ENCODE peak calls at places on chromosomes 6 and 20, in nine cellular contexts. O is body of pancreas, X is left ventricle myocardium inferior, I is K562, C is GM23248, T is mammary epithelial cell, Y is uterus, Z is upper lobe of right lung, N is HepG2. Q is an unnamed sample.

GRCh38 chr6:140437619-140438345 is 1063.3 kb upstream of the CITED2 start:
- DNase-seq in O (no peak), X (no peak), I (no peak), C (peak; percentile 4), T (peak; percentile 67), Y (no peak), Z (no peak), N (no peak), Q (no peak)

GRCh38 chr6:166488701-166489100 is 97.8 kb downstream of the RAMACL start:
- DNase-seq in O (no peak), X (peak; percentile 16), I (no peak), C (no peak), T (no peak), Y (no peak), Z (no peak), N (no peak), Q (no peak)

GRCh38 chr20:24118096-24118780 is 129.7 kb upstream of the GGTLC1 start:
- DNase-seq in O (no peak), X (no peak), I (no peak), C (no peak), T (no peak), Y (no peak), Z (no peak), N (no peak), Q (no peak)

GRCh38 chr20:57727863-57728262 is 18.0 kb upstream of the PMEPA1 start:
- DNase-seq in O (no peak), X (no peak), I (no peak), C (no peak), T (no peak), Y (no peak), Z (no peak), N (no peak), Q (no peak)

GRCh38 chr20:33561981-33562601 is 72.2 kb downstream of the CBFA2T2 start:
- DNase-seq in O (peak; percentile 92), X (peak; percentile 65), I (no peak), C (peak; percentile 88), T (peak; percentile 82), Y (peak; percentile 86), Z (no peak), N (peak; percentile 93), Q (no peak)

GRCh38 chr6:140366991-140367390 is 992.5 kb upstream of the CITED2 start:
- DNase-seq in O (no peak), X (no peak), I (no peak), C (peak; percentile 40), T (peak; percentile 91), Y (no peak), Z (no peak), N (no peak), Q (no peak)

GRCh38 chr6:85576479-85576878 is 17.2 kb downstream of the SNX14 start:
- DNase-seq in O (no peak), X (no peak), I (no peak), C (no peak), T (no peak), Y (no peak), Z (no peak), N (no peak), Q (no peak)

GRCh38 chr6:85581572-85581971 is 12.1 kb downstream of the SNX14 start:
- DNase-seq in O (no peak), X (no peak), I (no peak), C (no peak), T (no peak), Y (no peak), Z (no peak), N (no peak), Q (no peak)

GRCh38 chr20:49890651-49891361 is 24.5 kb downstream of the SPATA2 start:
- DNase-seq in O (no peak), X (peak; percentile 28), I (peak; percentile 41), C (no peak), T (no peak), Y (no peak), Z (no peak), N (no peak), Q (no peak)

GRCh38 chr6:159184559-159184958 is 15.4 kb downstream of the FNDC1 start:
- DNase-seq in O (no peak), X (no peak), I (no peak), C (peak; percentile 83), T (peak; percentile 34), Y (no peak), Z (no peak), N (no peak), Q (no peak)

GRCh38 chr6:107185570-107185969 is 70.3 kb upstream of the BEND3 start:
- DNase-seq in O (peak; percentile 20), X (no peak), I (no peak), C (peak; percentile 12), T (peak; percentile 34), Y (no peak), Z (no peak), N (peak; percentile 29), Q (no peak)

GRCh38 chr6:121506761-121507754 is 71.6 kb downstream of the GJA1 start:
- DNase-seq in O (no peak), X (no peak), I (no peak), C (peak; percentile 63), T (peak; percentile 68), Y (no peak), Z (no peak), N (no peak), Q (no peak)

DNA sequence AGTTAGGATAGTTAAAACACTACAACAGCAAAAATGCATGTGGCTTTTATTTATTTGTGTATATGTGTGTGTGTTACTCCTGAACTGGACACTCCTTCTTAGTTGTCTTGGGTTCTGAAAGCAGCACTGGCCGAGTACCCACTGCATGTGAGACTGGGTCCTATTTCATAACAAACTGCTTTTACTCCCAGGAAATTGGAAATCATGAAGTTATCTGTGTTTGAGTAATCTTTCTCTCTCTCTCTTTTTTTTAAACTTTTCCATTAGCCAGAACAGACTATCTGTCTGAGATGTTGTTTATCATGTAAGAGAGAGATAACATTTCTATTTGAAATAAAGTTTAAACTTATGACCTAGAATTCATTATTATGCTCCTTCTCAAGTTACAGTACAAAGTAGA is 110.4 kb downstream of the LIN28B start:
- DNase-seq in O (no peak), X (no peak), I (no peak), C (no peak), T (no peak), Y (no peak), Z (no peak), N (peak; percentile 36), Q (no peak)
- H3K27ac ChIP-seq in O (no peak overlapping the region), X (no peak overlapping the region), I (no peak overlapping the region), C (no peak overlapping the region), T (no peak overlapping the region), Y (no peak overlapping the region), Z (no peak overlapping the region), N (peak overlapping the region; percentile 61), Q (no peak overlapping the region)

DNA sequence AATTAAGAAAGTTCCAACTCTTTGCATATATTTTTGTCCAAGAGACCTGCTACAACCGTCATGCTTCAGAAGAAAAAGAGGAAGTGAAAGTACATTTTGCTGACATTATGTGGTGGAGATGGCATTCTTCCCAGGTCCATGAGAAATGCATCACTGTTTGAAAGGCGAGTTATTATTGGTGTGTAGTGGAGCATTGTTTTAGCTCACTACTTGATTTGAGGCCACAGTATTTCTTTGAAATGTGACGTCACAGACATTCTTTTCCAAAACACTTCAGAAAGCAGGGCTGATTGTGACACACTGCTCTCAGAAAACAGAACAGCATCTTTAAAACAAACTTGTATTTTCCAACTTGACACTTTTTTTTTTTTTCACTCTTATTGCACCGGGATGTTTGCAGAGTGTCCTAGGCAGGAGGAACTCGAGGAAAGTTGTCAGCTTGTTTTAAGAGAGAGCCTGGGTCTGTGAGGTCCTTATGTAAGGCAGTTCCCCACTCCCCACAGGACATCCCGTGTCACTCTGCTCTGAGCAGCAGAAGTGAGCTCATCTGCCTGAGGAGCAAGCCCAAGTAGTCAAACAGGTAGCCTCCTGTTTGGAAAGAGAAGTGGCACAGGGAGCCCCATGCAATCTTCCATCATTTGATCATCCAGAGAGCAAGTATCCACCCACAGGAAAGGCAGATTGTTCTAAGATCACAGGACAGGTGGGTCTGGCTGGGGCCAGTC is 1.1 kb downstream of the SPTLC3 start:
- DNase-seq in O (peak; percentile 81), X (no peak), I (no peak), C (peak; percentile 94), T (peak; percentile 85), Y (peak; percentile 17), Z (no peak), N (peak; percentile 63), Q (no peak)
- H3K4me3 ChIP-seq in O (peak overlapping the region; percentile 19), X (peak overlapping the region; percentile 67), I (no peak overlapping the region), C (peak overlapping the region; percentile 76), T (peak overlapping the region; percentile 47), Y (peak overlapping the region; percentile 45), Z (peak overlapping the region; percentile 54), N (peak overlapping the region; percentile 50), Q (peak overlapping the region; percentile 18)

GRCh38 chr6:130932956-130933355 is 105.8 kb downstream of the SMLR1 start:
- DNase-seq in O (no peak), X (no peak), I (no peak), C (no peak), T (no peak), Y (no peak), Z (no peak), N (no peak), Q (no peak)
- H3K4me1 ChIP-seq in O (peaks cover 21% of the 10 kb centered on the region), X (peaks cover 54% of the 10 kb centered on the region), I (no peaks in the 10 kb centered on the region), C (peaks cover 59% of the 10 kb centered on the region), T (peaks cover under 1% of the 10 kb centered on the region), Y (no peaks in the 10 kb centered on the region), Z (peaks cover 26% of the 10 kb centered on the region), N (peaks cover 67% of the 10 kb centered on the region), Q (no peaks in the 10 kb centered on the region)

GRCh38 chr6:148878683-148879082 is 131.9 kb downstream of the UST start:
- DNase-seq in O (no peak), X (no peak), I (no peak), C (no peak), T (no peak), Y (no peak), Z (no peak), N (no peak), Q (no peak)

GRCh38 chr6:148874698-148875293 is 128.0 kb downstream of the UST start:
- DNase-seq in O (peak; percentile 7), X (peak; percentile 25), I (no peak), C (peak; percentile 62), T (peak; percentile 82), Y (no peak), Z (no peak), N (no peak), Q (no peak)

GRCh38 chr6:148873154-148873553 is 126.3 kb downstream of the UST start:
- DNase-seq in O (no peak), X (no peak), I (no peak), C (no peak), T (no peak), Y (no peak), Z (no peak), N (no peak), Q (no peak)

GRCh38 chr6:148869589-148869988 is 122.8 kb downstream of the UST start:
- DNase-seq in O (no peak), X (no peak), I (no peak), C (peak; percentile 94), T (peak; percentile 87), Y (no peak), Z (no peak), N (no peak), Q (no peak)

DNA sequence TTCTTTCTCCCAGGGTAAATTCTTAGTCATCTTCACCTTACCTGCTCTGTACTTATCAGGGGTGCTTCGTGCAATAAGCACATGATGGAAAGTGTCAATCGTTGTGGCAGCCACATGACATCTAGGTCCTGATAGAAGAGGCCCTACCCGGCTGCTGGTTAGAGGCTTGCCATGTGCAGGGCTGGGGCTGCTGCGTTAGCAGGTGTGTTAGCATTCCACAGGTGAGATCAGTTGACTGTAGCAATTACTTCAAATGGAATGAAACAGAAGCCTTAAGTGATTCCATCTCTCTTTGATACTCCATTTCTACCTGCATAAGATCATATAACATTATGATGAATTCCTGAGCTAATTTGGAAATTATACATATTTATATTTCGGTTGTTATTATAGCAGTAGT is 127.0 kb downstream of the UST start:
- DNase-seq in O (no peak), X (no peak), I (no peak), C (no peak), T (no peak), Y (no peak), Z (no peak), N (no peak), Q (no peak)
- H3K27ac ChIP-seq in O (no peak overlapping the region), X (no peak overlapping the region), I (no peak overlapping the region), C (no peak overlapping the region), T (no peak overlapping the region), Y (no peak overlapping the region), Z (no peak overlapping the region), N (no peak overlapping the region), Q (no peak overlapping the region)